ENCODE peak calls at places on chromosomes 5 and 9, in five cellular contexts. Q is H1, H is IMR-90, T is mesendoderm, X is H9. B is an unnamed sample.

GRCh38 chr9:94869415-94869838 is 142.9 kb downstream of the AOPEP start:
- DNase-seq in Q (no peak), H (peak), T (no peak), X (no peak), B (no peak)

GRCh38 chr9:94919376-94920098 is 193.0 kb downstream of the AOPEP start:
- DNase-seq in Q (no peak), H (peak), T (no peak), X (no peak), B (no peak)

GRCh38 chr5:76292923-76293322 is 110.2 kb upstream of the IQGAP2 start:
- DNase-seq in Q (no peak), H (no peak), T (no peak), X (no peak), B (no peak)

GRCh38 chr5:138954257-138955012 is 79.3 kb upstream of the LRRTM2 start:
- DNase-seq in Q (no peak), H (no peak), T (peak), X (no peak), B (no peak)

GRCh38 chr5:82204567-82204966 is 73.6 kb downstream of the RPS23 start:
- DNase-seq in Q (no peak), H (no peak), T (no peak), X (no peak), B (no peak)

GRCh38 chr9:82532504-82532903 is 530.4 kb downstream of the RASEF start:
- DNase-seq in Q (no peak), H (peak), T (no peak), X (no peak), B (no peak)

GRCh38 chr5:16784088-16784487 is 152.0 kb downstream of the MYO10 start:
- DNase-seq in Q (no peak), H (peak), T (no peak), X (no peak), B (no peak)

GRCh38 chr5:81626524-81626923 is 124.4 kb downstream of the SSBP2 start:
- DNase-seq in Q (no peak), H (peak), T (no peak), X (no peak), B (no peak)

GRCh38 chr5:19734706-19735240 is 253.2 kb downstream of the CDH18 start:
- DNase-seq in Q (no peak), H (no peak), T (peak), X (no peak), B (no peak)

GRCh38 chr5:116297296-116297814 is 212.5 kb downstream of the COMMD10 start:
- DNase-seq in Q (no peak), H (no peak), T (peak), X (no peak), B (no peak)

GRCh38 chr5:128674837-128675446 is 136.9 kb upstream of the FBN2 start:
- DNase-seq in Q (no peak), H (peak), T (peak), X (peak), B (no peak)

GRCh38 chr5:178651046-178651810 is 24.4 kb upstream of the CLK4 start:
- DNase-seq in Q (no peak), H (peak), T (no peak), X (no peak), B (no peak)

GRCh38 chr9:93931905-93932304 is 23.2 kb downstream of the BARX1 start:
- DNase-seq in Q (no peak), H (no peak), T (no peak), X (no peak), B (no peak)

GRCh38 chr9:125651907-125652306 is 55.1 kb downstream of the MAPKAP1 start:
- DNase-seq in Q (no peak), H (no peak), T (no peak), X (no peak), B (no peak)

GRCh38 chr5:55600536-55601208 is 65.9 kb upstream of the PLPP1 start:
- DNase-seq in Q (no peak), H (peak), T (peak), X (no peak), B (no peak)
- H4K8ac ChIP-seq in Q (no peak), H (peak), T (no peak), X (no peak), B (no peak)

DNA sequence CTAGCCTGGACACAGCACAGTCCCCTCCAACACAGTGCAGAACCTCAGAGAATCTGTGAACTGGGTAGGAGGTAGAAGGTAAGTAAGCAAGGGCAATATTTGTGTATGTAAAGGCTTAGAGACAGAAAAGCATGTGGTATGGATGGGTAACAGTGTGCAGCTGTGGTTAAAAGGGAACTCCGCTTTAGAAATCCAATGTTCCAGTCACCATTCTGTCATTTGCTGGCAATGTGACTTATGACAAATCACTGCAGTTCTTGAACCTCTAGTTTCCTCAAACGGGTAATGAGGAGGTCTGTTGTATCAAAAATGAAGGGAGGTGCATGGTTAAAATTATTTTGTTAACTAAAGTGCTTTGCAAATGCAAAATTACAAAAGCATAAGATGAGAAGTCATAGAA is 125.5 kb upstream of the IFNE start:
- DNase-seq in Q (no peak), H (no peak), T (no peak), X (no peak), B (no peak)
- H3K23ac ChIP-seq in Q (no peak), H (peak), T (no peak), X (no peak), B (no peak)

GRCh38 chr9:91188719-91189590 is 172.8 kb downstream of the AUH start:
- DNase-seq in Q (no peak), H (no peak), T (no peak), X (no peak), B (no peak)

GRCh38 chr9:91186311-91187101 is 175.2 kb downstream of the AUH start:
- DNase-seq in Q (no peak), H (peak), T (no peak), X (no peak), B (no peak)

GRCh38 chr9:91185193-91185886 is 176.4 kb downstream of the AUH start:
- DNase-seq in Q (no peak), H (no peak), T (no peak), X (no peak), B (no peak)

GRCh38 chr9:91187965-91188344 is 173.8 kb downstream of the AUH start:
- DNase-seq in Q (no peak), H (peak), T (no peak), X (no peak), B (no peak)

GRCh38 chr9:91187311-91187964 is 174.3 kb downstream of the AUH start:
- DNase-seq in Q (no peak), H (no peak), T (no peak), X (no peak), B (no peak)
- H2BK15ac ChIP-seq in Q (no peak), H (peak), T (no peak), X (no peak), B (no peak)

GRCh38 chr5:52690236-52690685 is 97.5 kb upstream of the ITGA1 start:
- DNase-seq in Q (no peak), H (peak), T (peak), X (peak), B (no peak)
- H4K8ac ChIP-seq in Q (no peak), H (no peak), T (no peak), X (no peak), B (no peak)

DNA sequence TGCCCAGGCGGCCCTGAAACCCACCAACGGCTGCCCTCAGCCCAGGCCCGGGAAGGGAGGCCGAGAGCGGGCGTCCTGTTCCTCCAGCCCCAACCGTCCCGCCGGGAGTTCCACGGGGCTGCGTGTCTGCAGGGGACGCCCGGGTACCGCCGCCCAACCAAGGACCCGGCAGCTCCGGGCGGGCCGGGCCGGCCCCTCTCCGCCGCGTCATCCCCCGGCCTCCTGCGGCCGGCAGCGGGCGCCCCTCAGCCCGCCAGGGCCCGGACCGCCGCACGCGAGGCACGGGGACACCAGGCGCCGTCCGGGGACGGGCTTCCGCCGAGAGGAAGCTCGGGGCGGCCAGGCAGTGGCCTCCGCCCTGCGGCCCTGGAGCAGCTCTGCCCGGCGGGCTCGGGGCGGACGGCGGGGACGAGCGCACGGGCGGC is 432 bp downstream of the FBXW5 start:
- DNase-seq in Q (no peak), H (peak), T (peak), X (no peak), B (no peak)
- H3K23ac ChIP-seq in Q (no peak), H (peak), T (peak), X (no peak), B (peak)

GRCh38 chr5:157519579-157520253 is 55.9 kb downstream of the ADAM19 start:
- DNase-seq in Q (no peak), H (no peak), T (no peak), X (no peak), B (no peak)

GRCh38 chr5:157523976-157524375 is 51.6 kb downstream of the ADAM19 start:
- DNase-seq in Q (no peak), H (no peak), T (no peak), X (no peak), B (no peak)

GRCh38 chr5:157521704-157522029 is 53.9 kb downstream of the ADAM19 start:
- DNase-seq in Q (no peak), H (no peak), T (no peak), X (no peak), B (no peak)

GRCh38 chr5:157518963-157519362 is 56.6 kb downstream of the ADAM19 start:
- DNase-seq in Q (no peak), H (no peak), T (no peak), X (no peak), B (no peak)

GRCh38 chr5:157520911-157521703 is 54.5 kb downstream of the ADAM19 start:
- DNase-seq in Q (no peak), H (peak), T (peak), X (no peak), B (no peak)
- H2BK15ac ChIP-seq in Q (no peak), H (peak), T (no peak), X (no peak), B (no peak)

GRCh38 chr9:114276908-114277821 is 45.7 kb upstream of the ORM1 start:
- DNase-seq in Q (no peak), H (peak), T (no peak), X (peak), B (no peak)
- H4K8ac ChIP-seq in Q (no peak), H (no peak), T (no peak), X (no peak), B (no peak)